ENCODE peak calls at places on chromosomes 4 and X, in eight cellular contexts. One of them, this sample, is unnamed.

GRCh38 chrX:39491548-39492297 is 606.0 kb downstream of the BCOR start:
- DNase-seq in choroid plexus epithelial cell: no peak
- DNase-seq in neural crest cell: no peak
- DNase-seq in keratinocyte: no peak
- DNase-seq in dorsolateral prefrontal cortex: no peak
- DNase-seq in fibroblast of lung: no peak
- DNase-seq in foreskin fibroblast: no peak
- DNase-seq in tibial artery: no peak
- DNase-seq in this sample: no peak

GRCh38 chr4:20687894-20688293 is 12.4 kb upstream of the PACRGL start:
- DNase-seq in choroid plexus epithelial cell: peak
- DNase-seq in neural crest cell: no peak
- DNase-seq in keratinocyte: peak
- DNase-seq in dorsolateral prefrontal cortex: no peak
- DNase-seq in fibroblast of lung: peak
- DNase-seq in foreskin fibroblast: peak
- DNase-seq in tibial artery: no peak
- DNase-seq in this sample: peak

GRCh38 chr4:181007751-181008150 is 1235.5 kb upstream of the TENM3 start:
- DNase-seq in choroid plexus epithelial cell: peak
- DNase-seq in neural crest cell: no peak
- DNase-seq in keratinocyte: no peak
- DNase-seq in dorsolateral prefrontal cortex: no peak
- DNase-seq in fibroblast of lung: peak
- DNase-seq in foreskin fibroblast: no peak
- DNase-seq in tibial artery: no peak
- DNase-seq in this sample: no peak

GRCh38 chrX:38279188-38279587 is 48.1 kb downstream of the RPGR start:
- DNase-seq in choroid plexus epithelial cell: peak
- DNase-seq in neural crest cell: no peak
- DNase-seq in keratinocyte: no peak
- DNase-seq in dorsolateral prefrontal cortex: no peak
- DNase-seq in fibroblast of lung: no peak
- DNase-seq in foreskin fibroblast: no peak
- DNase-seq in tibial artery: no peak
- DNase-seq in this sample: no peak

GRCh38 chr4:182219400-182219799 is 23.8 kb upstream of the TENM3 start:
- DNase-seq in choroid plexus epithelial cell: peak
- DNase-seq in neural crest cell: no peak
- DNase-seq in keratinocyte: no peak
- DNase-seq in dorsolateral prefrontal cortex: no peak
- DNase-seq in fibroblast of lung: peak
- DNase-seq in foreskin fibroblast: peak
- DNase-seq in tibial artery: no peak
- DNase-seq in this sample: peak

GRCh38 chr4:156962551-156962974 is 9.0 kb downstream of the PDGFC start:
- DNase-seq in choroid plexus epithelial cell: peak
- DNase-seq in neural crest cell: no peak
- DNase-seq in keratinocyte: no peak
- DNase-seq in dorsolateral prefrontal cortex: no peak
- DNase-seq in fibroblast of lung: peak
- DNase-seq in foreskin fibroblast: peak
- DNase-seq in tibial artery: no peak
- DNase-seq in this sample: peak

GRCh38 chrX:38192007-38192625 is 28.6 kb downstream of the SRPX start:
- DNase-seq in choroid plexus epithelial cell: peak
- DNase-seq in neural crest cell: no peak
- DNase-seq in keratinocyte: no peak
- DNase-seq in dorsolateral prefrontal cortex: no peak
- DNase-seq in fibroblast of lung: peak
- DNase-seq in foreskin fibroblast: peak
- DNase-seq in tibial artery: no peak
- DNase-seq in this sample: peak

GRCh38 chr4:173990126-173990878 is 293.2 kb downstream of the FBXO8 start:
- DNase-seq in choroid plexus epithelial cell: peak
- DNase-seq in neural crest cell: no peak
- DNase-seq in keratinocyte: no peak
- DNase-seq in dorsolateral prefrontal cortex: no peak
- DNase-seq in fibroblast of lung: peak
- DNase-seq in foreskin fibroblast: peak
- DNase-seq in tibial artery: no peak
- DNase-seq in this sample: peak

GRCh38 chr4:19358015-19358414 is 893.7 kb upstream of the SLIT2 start:
- DNase-seq in choroid plexus epithelial cell: peak
- DNase-seq in neural crest cell: no peak
- DNase-seq in keratinocyte: peak
- DNase-seq in dorsolateral prefrontal cortex: no peak
- DNase-seq in fibroblast of lung: peak
- DNase-seq in foreskin fibroblast: peak
- DNase-seq in tibial artery: no peak
- DNase-seq in this sample: no peak

GRCh38 chrX:110346681-110347080 is 12.0 kb upstream of the RTL9 start:
- DNase-seq in choroid plexus epithelial cell: peak
- DNase-seq in neural crest cell: no peak
- DNase-seq in keratinocyte: no peak
- DNase-seq in dorsolateral prefrontal cortex: no peak
- DNase-seq in fibroblast of lung: peak
- DNase-seq in foreskin fibroblast: peak
- DNase-seq in tibial artery: no peak
- DNase-seq in this sample: no peak

GRCh38 chr4:73679836-73680235 is 59.6 kb upstream of the RASSF6 start:
- DNase-seq in choroid plexus epithelial cell: peak
- DNase-seq in neural crest cell: no peak
- DNase-seq in keratinocyte: no peak
- DNase-seq in dorsolateral prefrontal cortex: no peak
- DNase-seq in fibroblast of lung: peak
- DNase-seq in foreskin fibroblast: peak
- DNase-seq in tibial artery: no peak
- DNase-seq in this sample: peak

GRCh38 chr4:92599044-92599443 is 295.3 kb downstream of the GRID2 start:
- DNase-seq in choroid plexus epithelial cell: peak
- DNase-seq in neural crest cell: no peak
- DNase-seq in keratinocyte: no peak
- DNase-seq in dorsolateral prefrontal cortex: no peak
- DNase-seq in fibroblast of lung: peak
- DNase-seq in foreskin fibroblast: peak
- DNase-seq in tibial artery: no peak
- DNase-seq in this sample: no peak

GRCh38 chrX:102008901-102009300 is 77.1 kb upstream of the ZMAT1 start:
- DNase-seq in choroid plexus epithelial cell: no peak
- DNase-seq in neural crest cell: no peak
- DNase-seq in keratinocyte: no peak
- DNase-seq in dorsolateral prefrontal cortex: no peak
- DNase-seq in fibroblast of lung: no peak
- DNase-seq in foreskin fibroblast: no peak
- DNase-seq in tibial artery: no peak
- DNase-seq in this sample: no peak

GRCh38 chrX:47458528-47458927 is 24.5 kb downstream of the ZNF41 start:
- DNase-seq in choroid plexus epithelial cell: no peak
- DNase-seq in neural crest cell: no peak
- DNase-seq in keratinocyte: no peak
- DNase-seq in dorsolateral prefrontal cortex: no peak
- DNase-seq in fibroblast of lung: no peak
- DNase-seq in foreskin fibroblast: no peak
- DNase-seq in tibial artery: no peak
- DNase-seq in this sample: no peak

GRCh38 chrX:150184487-150184886 is 178.6 kb upstream of the MAMLD1 start:
- DNase-seq in choroid plexus epithelial cell: peak
- DNase-seq in neural crest cell: no peak
- DNase-seq in keratinocyte: no peak
- DNase-seq in dorsolateral prefrontal cortex: no peak
- DNase-seq in fibroblast of lung: peak
- DNase-seq in foreskin fibroblast: no peak
- DNase-seq in tibial artery: no peak
- DNase-seq in this sample: no peak

GRCh38 chrX:70196961-70197805 is 19.9 kb downstream of the DGAT2L6 start:
- DNase-seq in choroid plexus epithelial cell: peak
- DNase-seq in neural crest cell: peak
- DNase-seq in keratinocyte: peak
- DNase-seq in dorsolateral prefrontal cortex: no peak
- DNase-seq in fibroblast of lung: peak
- DNase-seq in foreskin fibroblast: peak
- DNase-seq in tibial artery: peak
- DNase-seq in this sample: peak

GRCh38 chrX:24026403-24026801 is 584 bp downstream of the KLHL15 start:
- DNase-seq in choroid plexus epithelial cell: no peak
- DNase-seq in neural crest cell: no peak
- DNase-seq in keratinocyte: no peak
- DNase-seq in dorsolateral prefrontal cortex: no peak
- DNase-seq in fibroblast of lung: no peak
- DNase-seq in foreskin fibroblast: peak
- DNase-seq in tibial artery: no peak
- DNase-seq in this sample: no peak

GRCh38 chrX:40411350-40412111 is 169.2 kb upstream of the ATP6AP2 start:
- DNase-seq in choroid plexus epithelial cell: peak
- DNase-seq in neural crest cell: no peak
- DNase-seq in keratinocyte: no peak
- DNase-seq in dorsolateral prefrontal cortex: no peak
- DNase-seq in fibroblast of lung: no peak
- DNase-seq in foreskin fibroblast: no peak
- DNase-seq in tibial artery: no peak
- DNase-seq in this sample: no peak

GRCh38 chr4:83019794-83020497 is 9.3 kb upstream of the LIN54 start:
- DNase-seq in choroid plexus epithelial cell: no peak
- DNase-seq in neural crest cell: no peak
- DNase-seq in keratinocyte: no peak
- DNase-seq in dorsolateral prefrontal cortex: no peak
- DNase-seq in fibroblast of lung: no peak
- DNase-seq in foreskin fibroblast: no peak
- DNase-seq in tibial artery: no peak
- DNase-seq in this sample: no peak

GRCh38 chrX:132807411-132808030 is 150.9 kb downstream of the HS6ST2 start:
- DNase-seq in choroid plexus epithelial cell: no peak
- DNase-seq in neural crest cell: no peak
- DNase-seq in keratinocyte: no peak
- DNase-seq in dorsolateral prefrontal cortex: no peak
- DNase-seq in fibroblast of lung: no peak
- DNase-seq in foreskin fibroblast: no peak
- DNase-seq in tibial artery: no peak
- DNase-seq in this sample: no peak

DNA sequence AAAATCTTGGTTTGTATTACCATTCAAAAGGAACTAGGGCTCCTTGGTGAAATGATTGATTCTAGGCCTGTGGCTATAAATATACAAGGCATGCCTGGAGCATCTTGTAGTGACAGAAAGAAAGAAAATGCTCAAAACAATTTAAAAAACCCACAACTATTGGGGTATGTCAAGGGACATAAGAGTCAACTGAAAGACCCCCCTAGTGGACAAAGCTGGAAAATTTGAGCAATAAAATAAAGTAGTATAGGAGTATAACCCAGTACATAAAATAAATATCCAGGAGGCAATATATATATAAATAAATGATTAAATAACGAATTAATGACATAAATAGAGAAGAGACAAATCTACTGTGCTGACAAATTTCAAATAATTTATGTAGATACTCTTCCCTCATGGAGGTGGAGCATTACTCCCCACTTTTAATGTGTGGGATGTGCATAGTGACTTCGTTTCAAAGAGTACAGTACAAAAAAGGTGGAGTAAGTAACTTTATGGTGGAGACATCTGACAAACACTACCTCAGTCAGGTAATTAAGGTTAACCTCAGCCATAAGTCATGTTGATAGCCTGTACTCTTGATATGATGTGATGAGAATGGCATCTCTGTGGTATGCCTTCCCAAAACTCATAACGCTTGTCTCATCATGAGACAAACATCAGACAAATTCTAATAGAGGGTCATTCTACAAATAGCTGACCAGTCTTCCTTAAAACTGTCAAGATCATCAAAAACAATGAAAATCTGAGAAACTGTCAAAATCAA is 185.0 kb upstream of the GLRA2 start:
- DNase-seq in choroid plexus epithelial cell: no peak
- DNase-seq in neural crest cell: no peak
- DNase-seq in keratinocyte: no peak
- DNase-seq in dorsolateral prefrontal cortex: no peak
- DNase-seq in fibroblast of lung: no peak
- DNase-seq in foreskin fibroblast: no peak
- DNase-seq in tibial artery: no peak
- DNase-seq in this sample: no peak
- TF ChIP-seq CTCF in choroid plexus epithelial cell: no peak
- TF ChIP-seq CTCF in neural crest cell: peak
- TF ChIP-seq CTCF in keratinocyte: no peak
- TF ChIP-seq CTCF in dorsolateral prefrontal cortex: no peak
- TF ChIP-seq CTCF in fibroblast of lung: peak
- TF ChIP-seq CTCF in foreskin fibroblast: no peak
- TF ChIP-seq CTCF in tibial artery: no peak
- TF ChIP-seq CTCF in this sample: peak

GRCh38 chrX:148958896-148959295 is 458.5 kb downstream of the AFF2 start:
- DNase-seq in choroid plexus epithelial cell: no peak
- DNase-seq in neural crest cell: no peak
- DNase-seq in keratinocyte: no peak
- DNase-seq in dorsolateral prefrontal cortex: no peak
- DNase-seq in fibroblast of lung: no peak
- DNase-seq in foreskin fibroblast: no peak
- DNase-seq in tibial artery: no peak
- DNase-seq in this sample: no peak

GRCh38 chrX:148961990-148962389 is 461.6 kb downstream of the AFF2 start:
- DNase-seq in choroid plexus epithelial cell: no peak
- DNase-seq in neural crest cell: no peak
- DNase-seq in keratinocyte: no peak
- DNase-seq in dorsolateral prefrontal cortex: no peak
- DNase-seq in fibroblast of lung: no peak
- DNase-seq in foreskin fibroblast: no peak
- DNase-seq in tibial artery: no peak
- DNase-seq in this sample: no peak

GRCh38 chrX:148960060-148960459 is 459.6 kb downstream of the AFF2 start:
- DNase-seq in choroid plexus epithelial cell: peak
- DNase-seq in neural crest cell: no peak
- DNase-seq in keratinocyte: no peak
- DNase-seq in dorsolateral prefrontal cortex: no peak
- DNase-seq in fibroblast of lung: peak
- DNase-seq in foreskin fibroblast: no peak
- DNase-seq in tibial artery: no peak
- DNase-seq in this sample: no peak

GRCh38 chrX:148956352-148956751 is 455.9 kb downstream of the AFF2 start:
- DNase-seq in choroid plexus epithelial cell: no peak
- DNase-seq in neural crest cell: no peak
- DNase-seq in keratinocyte: no peak
- DNase-seq in dorsolateral prefrontal cortex: no peak
- DNase-seq in fibroblast of lung: no peak
- DNase-seq in foreskin fibroblast: no peak
- DNase-seq in tibial artery: no peak
- DNase-seq in this sample: no peak
- TF ChIP-seq CTCF in choroid plexus epithelial cell: no peak
- TF ChIP-seq CTCF in neural crest cell: no peak
- TF ChIP-seq CTCF in keratinocyte: no peak
- TF ChIP-seq CTCF in dorsolateral prefrontal cortex: no peak
- TF ChIP-seq CTCF in fibroblast of lung: no peak
- TF ChIP-seq CTCF in foreskin fibroblast: no peak
- TF ChIP-seq CTCF in tibial artery: no peak
- TF ChIP-seq CTCF in this sample: no peak

GRCh38 chr4:127505203-127505602 is 127.6 kb upstream of the INTU start:
- DNase-seq in choroid plexus epithelial cell: peak
- DNase-seq in neural crest cell: no peak
- DNase-seq in keratinocyte: no peak
- DNase-seq in dorsolateral prefrontal cortex: no peak
- DNase-seq in fibroblast of lung: peak
- DNase-seq in foreskin fibroblast: peak
- DNase-seq in tibial artery: no peak
- DNase-seq in this sample: peak
- TF ChIP-seq CTCF in choroid plexus epithelial cell: no peak
- TF ChIP-seq CTCF in neural crest cell: no peak
- TF ChIP-seq CTCF in keratinocyte: no peak
- TF ChIP-seq CTCF in dorsolateral prefrontal cortex: no peak
- TF ChIP-seq CTCF in fibroblast of lung: no peak
- TF ChIP-seq CTCF in foreskin fibroblast: no peak
- TF ChIP-seq CTCF in tibial artery: no peak
- TF ChIP-seq CTCF in this sample: no peak

GRCh38 chrX:56576721-56577120 is 13.3 kb downstream of the UBQLN2 start:
- DNase-seq in choroid plexus epithelial cell: no peak
- DNase-seq in neural crest cell: no peak
- DNase-seq in keratinocyte: no peak
- DNase-seq in dorsolateral prefrontal cortex: no peak
- DNase-seq in fibroblast of lung: no peak
- DNase-seq in foreskin fibroblast: no peak
- DNase-seq in tibial artery: no peak
- DNase-seq in this sample: no peak
- TF ChIP-seq CTCF in choroid plexus epithelial cell: no peak
- TF ChIP-seq CTCF in neural crest cell: no peak
- TF ChIP-seq CTCF in keratinocyte: no peak
- TF ChIP-seq CTCF in dorsolateral prefrontal cortex: no peak
- TF ChIP-seq CTCF in fibroblast of lung: no peak
- TF ChIP-seq CTCF in foreskin fibroblast: no peak
- TF ChIP-seq CTCF in tibial artery: no peak
- TF ChIP-seq CTCF in this sample: no peak